ENCODE peak calls at places on chromosomes 4 and X, in six cellular contexts. One of them, this sample, is unnamed.

GRCh38 chrX:153672531-153673397 is 849 bp downstream of the PNCK start:
- DNase-seq in A549: no peak
- DNase-seq in B cell: peak
- DNase-seq in type B pancreatic cell: no peak
- DNase-seq in T-cell: no peak
- DNase-seq in glutamatergic neuron: no peak
- DNase-seq in this sample: peak

GRCh38 chr4:87268401-87268800 is 48.0 kb upstream of the KLHL8 start:
- DNase-seq in glutamatergic neuron: no peak
- DNase-seq in T-cell: no peak
- DNase-seq in B cell: no peak
- DNase-seq in type B pancreatic cell: no peak
- DNase-seq in A549: no peak
- DNase-seq in this sample: no peak

GRCh38 chr4:174690665-174691064 is 138.4 kb downstream of the GLRA3 start:
- DNase-seq in type B pancreatic cell: no peak
- DNase-seq in A549: no peak
- DNase-seq in glutamatergic neuron: no peak
- DNase-seq in T-cell: no peak
- DNase-seq in B cell: no peak
- DNase-seq in this sample: no peak

GRCh38 chr4:2671267-2671895 is 84.8 kb downstream of the TNIP2 start:
- DNase-seq in glutamatergic neuron: no peak
- DNase-seq in A549: no peak
- DNase-seq in B cell: no peak
- DNase-seq in type B pancreatic cell: no peak
- DNase-seq in T-cell: no peak
- DNase-seq in this sample: peak

GRCh38 chr4:17066972-17067371 is 168.5 kb upstream of the LDB2 start:
- DNase-seq in A549: peak
- DNase-seq in glutamatergic neuron: no peak
- DNase-seq in B cell: no peak
- DNase-seq in type B pancreatic cell: no peak
- DNase-seq in T-cell: no peak
- DNase-seq in this sample: no peak

GRCh38 chr4:13921805-13922204 is 294.3 kb upstream of the BOD1L1 start:
- DNase-seq in B cell: no peak
- DNase-seq in type B pancreatic cell: no peak
- DNase-seq in T-cell: no peak
- DNase-seq in A549: no peak
- DNase-seq in glutamatergic neuron: no peak
- DNase-seq in this sample: no peak

GRCh38 chr4:52645315-52645714 is 13.8 kb downstream of the USP46 start:
- DNase-seq in type B pancreatic cell: no peak
- DNase-seq in A549: no peak
- DNase-seq in glutamatergic neuron: no peak
- DNase-seq in B cell: no peak
- DNase-seq in T-cell: no peak
- DNase-seq in this sample: no peak

GRCh38 chr4:148116971-148117370 is 325.2 kb downstream of the NR3C2 start:
- DNase-seq in B cell: no peak
- DNase-seq in A549: no peak
- DNase-seq in type B pancreatic cell: no peak
- DNase-seq in T-cell: no peak
- DNase-seq in glutamatergic neuron: no peak
- DNase-seq in this sample: no peak

GRCh38 chr4:173802714-173803022 is 272.6 kb upstream of the HAND2 start:
- DNase-seq in glutamatergic neuron: no peak
- DNase-seq in A549: no peak
- DNase-seq in B cell: no peak
- DNase-seq in T-cell: no peak
- DNase-seq in type B pancreatic cell: no peak
- DNase-seq in this sample: no peak

GRCh38 chrX:34332336-34332735 is 200.2 kb upstream of the FAM47A start:
- DNase-seq in glutamatergic neuron: no peak
- DNase-seq in B cell: no peak
- DNase-seq in A549: peak
- DNase-seq in T-cell: no peak
- DNase-seq in type B pancreatic cell: no peak
- DNase-seq in this sample: no peak

GRCh38 chr4:187085339-187085738 is 361.7 kb upstream of the FAT1 start:
- DNase-seq in B cell: no peak
- DNase-seq in type B pancreatic cell: no peak
- DNase-seq in A549: no peak
- DNase-seq in T-cell: no peak
- DNase-seq in glutamatergic neuron: no peak
- DNase-seq in this sample: no peak

GRCh38 chr4:180640193-180640592 is 1603.0 kb upstream of the TENM3 start:
- DNase-seq in A549: no peak
- DNase-seq in B cell: no peak
- DNase-seq in T-cell: no peak
- DNase-seq in glutamatergic neuron: no peak
- DNase-seq in type B pancreatic cell: no peak
- DNase-seq in this sample: no peak

GRCh38 chr4:41745292-41746024 is 3.1 kb downstream of the PHOX2B start:
- DNase-seq in B cell: no peak
- DNase-seq in T-cell: no peak
- DNase-seq in glutamatergic neuron: peak
- DNase-seq in type B pancreatic cell: no peak
- DNase-seq in A549: no peak
- DNase-seq in this sample: no peak

GRCh38 chr4:159443975-159444374 is 341.1 kb downstream of the RAPGEF2 start:
- DNase-seq in T-cell: no peak
- DNase-seq in glutamatergic neuron: no peak
- DNase-seq in B cell: no peak
- DNase-seq in A549: no peak
- DNase-seq in type B pancreatic cell: no peak
- DNase-seq in this sample: no peak

GRCh38 chr4:173025131-173025530 is 143.5 kb upstream of the GALNT7 start:
- DNase-seq in glutamatergic neuron: peak
- DNase-seq in B cell: peak
- DNase-seq in type B pancreatic cell: no peak
- DNase-seq in T-cell: peak
- DNase-seq in A549: peak
- DNase-seq in this sample: no peak

GRCh38 chrX:56113785-56114436 is 118.2 kb upstream of the KLF8 start:
- DNase-seq in type B pancreatic cell: no peak
- DNase-seq in glutamatergic neuron: no peak
- DNase-seq in B cell: no peak
- DNase-seq in A549: no peak
- DNase-seq in T-cell: no peak
- DNase-seq in this sample: no peak

GRCh38 chrX:118780915-118781314 is 42.7 kb upstream of the ZCCHC12 start:
- DNase-seq in type B pancreatic cell: no peak
- DNase-seq in B cell: no peak
- DNase-seq in T-cell: no peak
- DNase-seq in A549: no peak
- DNase-seq in glutamatergic neuron: no peak
- DNase-seq in this sample: no peak

GRCh38 chrX:153727108-153727931 is 2.7 kb downstream of the ABCD1 start:
- DNase-seq in type B pancreatic cell: no peak
- DNase-seq in B cell: no peak
- DNase-seq in T-cell: no peak
- DNase-seq in glutamatergic neuron: no peak
- DNase-seq in A549: no peak
- DNase-seq in this sample: peak

GRCh38 chr4:77917601-77918000 is 55.0 kb downstream of the MRPL1 start:
- DNase-seq in glutamatergic neuron: no peak
- DNase-seq in B cell: no peak
- DNase-seq in T-cell: no peak
- DNase-seq in A549: no peak
- DNase-seq in type B pancreatic cell: no peak
- DNase-seq in this sample: no peak

GRCh38 chrX:17456526-17456925 is 81.5 kb downstream of the NHS start:
- DNase-seq in glutamatergic neuron: no peak
- DNase-seq in T-cell: no peak
- DNase-seq in A549: no peak
- DNase-seq in type B pancreatic cell: no peak
- DNase-seq in B cell: no peak
- DNase-seq in this sample: no peak

GRCh38 chr4:54073481-54073880 is 9.1 kb upstream of the CHIC2 start:
- DNase-seq in type B pancreatic cell: no peak
- DNase-seq in glutamatergic neuron: no peak
- DNase-seq in T-cell: no peak
- DNase-seq in A549: no peak
- DNase-seq in B cell: no peak
- DNase-seq in this sample: no peak

GRCh38 chrX:108601276-108601675 is 135.1 kb downstream of the IRS4 start:
- DNase-seq in T-cell: no peak
- DNase-seq in glutamatergic neuron: no peak
- DNase-seq in A549: no peak
- DNase-seq in type B pancreatic cell: no peak
- DNase-seq in B cell: no peak
- DNase-seq in this sample: no peak

GRCh38 chrX:139304471-139304870 is 226.1 kb upstream of the F9 start:
- DNase-seq in B cell: no peak
- DNase-seq in T-cell: no peak
- DNase-seq in type B pancreatic cell: no peak
- DNase-seq in glutamatergic neuron: no peak
- DNase-seq in A549: no peak
- DNase-seq in this sample: no peak

GRCh38 chrX:56782791-56783449 is 53.9 kb downstream of the NBDY start:
- DNase-seq in T-cell: no peak
- DNase-seq in type B pancreatic cell: no peak
- DNase-seq in B cell: no peak
- DNase-seq in glutamatergic neuron: no peak
- DNase-seq in A549: no peak
- DNase-seq in this sample: no peak

GRCh38 chr4:123819362-123820035 is 422.9 kb downstream of the SPRY1 start:
- DNase-seq in A549: no peak
- DNase-seq in T-cell: no peak
- DNase-seq in type B pancreatic cell: no peak
- DNase-seq in B cell: no peak
- DNase-seq in glutamatergic neuron: no peak
- DNase-seq in this sample: no peak

GRCh38 chrX:310621-311155 is 7.9 kb downstream of the GTPBP6 start:
- DNase-seq in glutamatergic neuron: no peak
- DNase-seq in B cell: peak
- DNase-seq in type B pancreatic cell: no peak
- DNase-seq in A549: no peak
- DNase-seq in T-cell: no peak
- DNase-seq in this sample: no peak

GRCh38 chrX:40391662-40392061 is 189.1 kb upstream of the ATP6AP2 start:
- DNase-seq in A549: no peak
- DNase-seq in glutamatergic neuron: no peak
- DNase-seq in type B pancreatic cell: no peak
- DNase-seq in T-cell: no peak
- DNase-seq in B cell: no peak
- DNase-seq in this sample: no peak

GRCh38 chr4:99410075-99410474 is 25.1 kb downstream of the ADH7 start:
- DNase-seq in T-cell: no peak
- DNase-seq in A549: no peak
- DNase-seq in type B pancreatic cell: no peak
- DNase-seq in glutamatergic neuron: no peak
- DNase-seq in B cell: no peak
- DNase-seq in this sample: no peak

GRCh38 chr4:109977854-109978501 is 65.3 kb downstream of the EGF start:
- DNase-seq in A549: peak
- DNase-seq in B cell: no peak
- DNase-seq in T-cell: no peak
- DNase-seq in glutamatergic neuron: no peak
- DNase-seq in type B pancreatic cell: no peak
- DNase-seq in this sample: no peak

This sample was measured in mesenteric fat pad.